ENCODE peak calls at places on chromosomes 12 and 14, in five cellular contexts. C, W, O, A and N are unnamed samples. For H3F3A, the result is how much of the 10 kb centered on the place peaks cover.

GRCh38 chr12:47729233-47729632 is 3.9 kb upstream of the ENDOU start:
- DNase-seq in O (no peak), C (peak), A (peak), W (no peak), N (no peak)

GRCh38 chr12:13085968-13086686 is 17.3 kb downstream of the GSG1 start:
- DNase-seq in O (no peak), C (peak), W (no peak), A (no peak), N (no peak)

GRCh38 chr12:92961949-92962348 is 32.9 kb upstream of the EEA1 start:
- DNase-seq in O (no peak), C (no peak), A (peak), W (no peak), N (no peak)

GRCh38 chr12:12803186-12803585 is 10.0 kb upstream of the DDX47 start:
- DNase-seq in O (no peak), C (peak), A (peak), W (peak), N (peak)

GRCh38 chr12:12441891-12442461 is 85.1 kb downstream of the BORCS5 start:
- DNase-seq in W (no peak), O (no peak), C (no peak), A (peak), N (no peak)

GRCh38 chr12:123671876-123672275 is 963 bp downstream of the TCTN2 start:
- DNase-seq in A (no peak), W (no peak), C (peak), O (peak), N (no peak)

GRCh38 chr12:39503445-39503844 is 60.5 kb upstream of the KIF21A start:
- DNase-seq in A (peak), O (no peak), C (peak), W (peak), N (no peak)

GRCh38 chr14:56555921-56556570 is 23.6 kb upstream of the TMEM260 start:
- DNase-seq in O (peak), A (peak), W (peak), C (peak), N (no peak)

GRCh38 chr12:108335349-108336119 is 3.6 kb downstream of the CMKLR1 start:
- DNase-seq in A (no peak), O (no peak), C (no peak), W (no peak), N (no peak)

GRCh38 chr12:50661300-50662120 is 102.4 kb upstream of the ATF1 start:
- DNase-seq in O (no peak), C (no peak), W (no peak), A (no peak), N (no peak)

GRCh38 chr12:50665170-50665569 is 98.7 kb upstream of the ATF1 start:
- DNase-seq in A (peak), W (no peak), C (no peak), O (no peak), N (peak)

GRCh38 chr12:50665609-50666008 is 98.3 kb upstream of the ATF1 start:
- DNase-seq in W (no peak), A (no peak), O (no peak), C (no peak), N (no peak)

GRCh38 chr12:50662121-50662480 is 101.8 kb upstream of the ATF1 start:
- DNase-seq in W (no peak), C (no peak), A (no peak), O (no peak), N (no peak)

DNA sequence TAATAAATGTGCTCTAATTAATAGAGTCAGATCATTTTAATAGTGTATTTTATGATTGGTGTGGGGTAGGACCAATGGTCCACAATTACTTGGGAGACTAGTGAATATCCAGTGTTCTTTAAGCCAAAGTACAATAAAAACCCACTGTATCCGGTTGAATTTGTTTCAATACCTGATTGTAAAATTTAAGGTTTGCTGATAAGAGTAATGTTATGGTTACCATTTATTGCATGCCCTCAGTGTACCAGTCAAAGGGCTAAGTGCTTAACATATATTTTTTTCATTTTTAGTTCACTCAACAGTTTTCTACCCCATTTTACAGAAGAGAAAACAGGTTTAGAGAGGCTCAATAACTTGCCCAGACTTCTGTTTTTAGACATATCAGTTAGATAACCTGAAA is 97.9 kb upstream of the ATF1 start:
- DNase-seq in W (no peak), C (no peak), O (no peak), A (no peak), N (no peak)
- H3K27ac ChIP-seq in W (no peak), C (no peak), O (no peak), A (no peak), N (no peak)

DNA sequence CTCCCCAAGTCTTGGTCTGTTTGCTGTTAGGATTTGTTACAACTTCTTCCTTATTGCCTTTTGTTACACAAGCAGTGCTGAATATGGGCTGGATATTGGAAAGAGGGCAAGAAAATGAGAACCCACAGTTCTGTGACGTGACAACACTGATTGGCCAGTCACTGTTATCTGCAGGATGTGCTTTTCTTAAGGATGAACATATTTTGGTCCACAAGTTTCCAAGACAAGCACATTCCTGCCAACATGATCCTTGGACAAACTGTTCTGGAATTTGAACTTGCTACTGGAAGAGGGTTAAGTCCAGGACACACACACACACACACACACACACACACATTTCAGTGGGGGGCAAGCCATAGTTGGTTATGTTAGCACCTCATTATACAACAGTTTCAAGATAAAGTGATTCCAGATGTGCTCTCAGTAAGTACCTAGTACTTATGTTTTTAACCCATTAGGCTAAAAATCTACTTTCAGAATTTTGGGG is 16.6 kb upstream of the SLC38A2 start:
- DNase-seq in A (no peak), W (no peak), O (no peak), C (peak), N (no peak)
- H3F3A ChIP-seq in A (under half), W (under half), O (under half), C (half or more), N (under half)

DNA sequence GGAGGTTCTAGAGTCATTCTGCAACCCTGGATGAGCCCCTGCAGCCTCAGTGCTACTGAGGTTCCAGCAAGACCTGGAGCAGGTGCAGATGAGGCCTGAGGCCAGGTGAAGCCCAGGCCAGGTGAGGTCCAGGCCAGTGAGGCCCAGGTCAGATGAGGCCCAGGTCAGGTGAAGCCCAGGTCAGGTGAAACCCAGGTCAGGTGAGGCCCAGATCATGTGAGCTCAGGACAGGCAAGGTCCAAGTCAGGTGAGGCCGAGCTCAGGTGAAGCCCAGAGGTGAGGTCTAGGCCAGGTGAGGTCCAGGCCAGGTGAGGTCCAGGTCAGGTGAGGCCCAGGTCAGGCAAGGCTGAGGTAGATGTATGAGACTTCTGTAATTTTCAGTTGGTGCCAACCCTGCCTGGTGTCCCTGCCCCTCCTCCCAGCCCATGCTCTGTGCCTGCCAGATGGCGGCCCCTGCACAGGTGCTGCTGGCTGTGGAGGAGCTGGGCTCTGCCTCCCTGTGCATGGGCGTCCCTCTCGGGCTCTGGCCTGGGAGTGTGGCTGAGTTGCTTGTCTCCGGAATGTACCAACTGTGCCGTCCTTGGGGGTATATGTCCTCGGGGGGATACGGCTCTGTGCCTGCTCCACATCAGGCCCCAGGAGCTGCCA is 388.5 kb downstream of the TMEM121 start:
- DNase-seq in A (no peak), W (no peak), O (no peak), C (no peak), N (no peak)
- H3K4me3 ChIP-seq in A (no peak), W (no peak), O (no peak), C (no peak), N (no peak)

GRCh38 chr14:34347683-34348082 is 114.4 kb downstream of the SPTSSA start:
- DNase-seq in O (no peak), C (no peak), A (no peak), W (no peak), N (no peak)

GRCh38 chr14:34348592-34348991 is 113.4 kb downstream of the SPTSSA start:
- DNase-seq in O (no peak), W (no peak), A (no peak), C (no peak), N (no peak)

GRCh38 chr14:34350903-34351302 is 111.1 kb downstream of the SPTSSA start:
- DNase-seq in A (no peak), C (no peak), O (no peak), W (no peak), N (no peak)

GRCh38 chr14:34344318-34344717 is 117.7 kb downstream of the SPTSSA start:
- DNase-seq in W (no peak), C (no peak), A (no peak), O (no peak), N (no peak)

DNA sequence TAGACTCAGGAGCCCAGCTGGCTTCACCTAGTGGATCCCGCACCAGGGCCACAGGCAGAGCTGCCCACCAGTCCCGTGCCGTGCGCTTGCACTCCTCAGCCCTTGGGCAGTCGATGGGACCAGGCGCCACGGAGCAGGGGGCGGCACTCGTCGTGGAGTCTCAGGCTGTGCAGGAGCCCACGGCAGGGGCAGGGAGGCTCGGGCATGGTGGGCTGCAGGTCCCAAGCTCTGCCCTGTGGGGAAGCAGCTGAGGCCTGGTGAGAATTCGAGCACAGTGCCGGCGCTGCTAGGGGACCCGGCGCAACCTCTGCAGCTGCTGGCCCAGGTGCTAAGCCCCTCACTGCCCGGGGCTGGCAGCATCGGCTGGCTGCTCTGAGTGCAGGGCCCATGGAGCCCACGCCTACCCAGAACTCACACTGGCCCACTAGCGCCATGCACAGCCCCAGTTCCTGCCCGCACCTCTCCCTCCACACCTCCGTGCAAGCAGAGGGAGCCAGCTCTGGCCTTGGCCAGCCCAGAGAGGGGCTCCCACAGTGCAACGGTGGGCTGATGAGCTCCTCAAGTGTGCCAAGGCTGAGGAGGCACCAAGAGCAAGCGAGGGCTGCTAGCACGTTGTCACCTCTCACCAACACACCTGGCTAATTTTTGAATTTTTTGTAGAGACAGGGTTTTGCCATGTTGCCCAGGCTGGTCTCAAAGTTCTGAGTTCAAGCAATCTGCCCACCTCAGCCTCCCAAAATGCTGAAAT is 116.1 kb downstream of the SPTSSA start:
- DNase-seq in A (no peak), O (no peak), W (no peak), C (no peak), N (no peak)
- H3K27ac ChIP-seq in A (no peak), O (no peak), W (no peak), C (no peak), N (no peak)